ENCODE peak calls at places on chromosomes 2 and 18, in six cellular contexts. G is esophagus squamous epithelium, L is hepatocyte, A is tibial artery, J is stomach, X is AG04450. F is an unnamed sample.

GRCh38 chr2:232901711-232902578 is 31.9 kb downstream of the SNORC start:
- DNase-seq in G (no peak), L (peak), A (no peak), J (peak), X (peak), F (peak)

GRCh38 chr2:39875182-39875913 is 96.3 kb upstream of the THUMPD2 start:
- DNase-seq in G (no peak), L (peak), A (peak), J (no peak), X (peak), F (peak)

GRCh38 chr2:108199726-108200125 is 40.0 kb upstream of the SULT1C3 start:
- DNase-seq in G (no peak), L (no peak), A (no peak), J (no peak), X (no peak), F (no peak)

GRCh38 chr18:55116855-55117254 is 157.6 kb upstream of the CCDC68 start:
- DNase-seq in G (no peak), L (no peak), A (no peak), J (no peak), X (no peak), F (no peak)

GRCh38 chr18:24811963-24812681 is 351.7 kb downstream of the HRH4 start:
- DNase-seq in G (no peak), L (peak), A (no peak), J (no peak), X (no peak), F (no peak)

GRCh38 chr2:68806511-68807109 is 64.6 kb downstream of the BMP10 start:
- DNase-seq in G (no peak), L (no peak), A (no peak), J (no peak), X (peak), F (peak)

GRCh38 chr18:48345596-48345995 is 63.6 kb downstream of the ZBTB7C start:
- DNase-seq in G (no peak), L (no peak), A (no peak), J (peak), X (no peak), F (peak)

GRCh38 chr18:43935051-43935412 is 657.7 kb upstream of the SYT4 start:
- DNase-seq in G (no peak), L (peak), A (no peak), J (no peak), X (peak), F (peak)

GRCh38 chr2:207337234-207338219 is 171.8 kb upstream of the KLF7 start:
- DNase-seq in G (no peak), L (peak), A (no peak), J (no peak), X (no peak), F (peak)

GRCh38 chr2:189534854-189535253 is 45.7 kb downstream of the SLC40A1 start:
- DNase-seq in G (no peak), L (no peak), A (no peak), J (no peak), X (peak), F (peak)

GRCh38 chr2:64417624-64418023 is 36.3 kb upstream of the LGALSL start:
- DNase-seq in G (no peak), L (no peak), A (no peak), J (no peak), X (no peak), F (no peak)

GRCh38 chr2:100244881-100245605 is 77.3 kb downstream of the LONRF2 start:
- DNase-seq in G (no peak), L (no peak), A (no peak), J (no peak), X (no peak), F (peak)

GRCh38 chr2:190838492-190838910 is 42.1 kb upstream of the GLS start:
- DNase-seq in G (no peak), L (no peak), A (no peak), J (no peak), X (peak), F (peak)

GRCh38 chr2:102975996-102976636 is 214.3 kb downstream of the TMEM182 start:
- DNase-seq in G (no peak), L (peak), A (no peak), J (no peak), X (no peak), F (peak)

GRCh38 chr2:205609036-205609607 is 73.2 kb upstream of the NRP2 start:
- DNase-seq in G (no peak), L (no peak), A (no peak), J (no peak), X (no peak), F (peak)

GRCh38 chr18:9321017-9321452 is 13.5 kb upstream of the TWSG1 start:
- DNase-seq in G (no peak), L (no peak), A (no peak), J (no peak), X (peak), F (no peak)

GRCh38 chr2:181948227-181948626 is 37.4 kb upstream of the PPP1R1C start:
- DNase-seq in G (no peak), L (no peak), A (no peak), J (no peak), X (no peak), F (no peak)

GRCh38 chr2:52395912-52396311 is 1364.0 kb upstream of the NRXN1 start:
- DNase-seq in G (no peak), L (no peak), A (no peak), J (no peak), X (peak), F (peak)

DNA sequence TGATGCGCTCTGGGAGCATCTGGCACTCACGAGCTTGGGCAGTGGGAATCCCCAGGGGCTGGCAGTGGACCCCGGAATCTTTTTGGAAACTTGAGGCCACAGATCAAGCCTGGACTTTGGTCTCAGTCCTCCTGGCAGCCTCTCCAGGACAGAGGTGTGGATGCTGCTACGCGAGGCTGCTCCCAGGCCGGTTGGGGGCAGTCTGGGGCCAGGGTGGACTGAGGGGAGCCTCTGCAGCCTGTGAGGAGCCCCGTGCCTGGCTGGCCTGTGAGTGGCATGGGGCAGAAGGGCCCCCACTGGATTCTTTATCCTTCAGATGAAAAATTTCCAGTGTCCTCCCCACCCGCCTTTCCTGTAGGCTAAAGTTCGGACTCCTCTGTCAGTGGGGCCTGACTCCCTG is 12.7 kb upstream of the DES start:
- DNase-seq in G (no peak), L (no peak), A (no peak), J (no peak), X (no peak), F (no peak)
- TF ChIP-seq CTCF in G (no peak), L (peak), A (peak), J (no peak), X (peak), F (peak)

DNA sequence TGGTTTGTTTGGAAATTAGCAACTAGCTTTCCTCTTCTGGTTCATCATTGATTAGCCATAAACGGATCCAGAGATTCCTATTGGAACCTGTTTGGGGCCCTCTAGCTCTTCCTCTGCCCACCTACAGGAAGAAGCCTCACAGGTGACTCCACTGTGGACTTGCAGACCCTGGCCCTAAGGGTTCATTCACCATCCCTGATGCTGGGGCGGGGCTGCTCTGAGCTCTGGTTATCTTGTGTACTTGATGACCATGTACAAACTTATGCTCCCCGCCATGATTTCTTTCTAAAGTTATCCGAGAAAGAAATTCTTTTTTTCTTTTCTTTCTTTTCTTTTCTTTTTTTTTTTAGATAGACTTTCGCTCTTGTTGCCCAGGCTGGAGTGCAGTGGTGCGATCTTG is 33.9 kb upstream of the INHBB start:
- DNase-seq in G (no peak), L (no peak), A (no peak), J (no peak), X (no peak), F (no peak)
- H3K4me3 ChIP-seq in G (no peak), L (no peak), A (no peak), J (no peak), X (no peak), F (no peak)

GRCh38 chr2:127643698-127644660 is 2.0 kb upstream of the GPR17 start:
- DNase-seq in G (no peak), L (no peak), A (no peak), J (no peak), X (no peak), F (no peak)
- TF ChIP-seq CTCF in G (no peak), L (no peak), A (no peak), J (no peak), X (no peak), F (no peak)

GRCh38 chr18:63315879-63316278 is 3.7 kb downstream of the BCL2 start:
- DNase-seq in G (no peak), L (no peak), A (no peak), J (no peak), X (no peak), F (no peak)
- H3K4me3 ChIP-seq in G (peak), L (no peak), A (peak), J (no peak), X (no peak), F (no peak)

GRCh38 chr2:132416996-132417395 is 391 bp downstream of the GPR39 start:
- DNase-seq in G (no peak), L (no peak), A (no peak), J (no peak), X (no peak), F (no peak)
- TF ChIP-seq CTCF in G (no peak), L (no peak), A (no peak), J (no peak), X (peak), F (no peak)

GRCh38 chr2:62217980-62218379 is 22.1 kb downstream of the B3GNT2 start:
- DNase-seq in G (no peak), L (no peak), A (no peak), J (no peak), X (peak), F (peak)
- H3K4me3 ChIP-seq in G (no peak), L (no peak), A (no peak), J (no peak), X (no peak), F (no peak)

GRCh38 chr2:3539836-3540235 is 18.3 kb downstream of the RNASEH1 start:
- DNase-seq in G (no peak), L (no peak), A (no peak), J (no peak), X (no peak), F (no peak)
- TF ChIP-seq CTCF in G (no peak), L (no peak), A (no peak), J (no peak), X (no peak), F (no peak)

GRCh38 chr2:48284624-48285212 is 245.2 kb upstream of the STON1 start:
- DNase-seq in G (no peak), L (no peak), A (no peak), J (no peak), X (no peak), F (no peak)
- H3K4me3 ChIP-seq in G (no peak), L (no peak), A (no peak), J (no peak), X (no peak), F (no peak)

F was measured in astrocyte of the spinal cord.